ENCODE peak calls at places on chromosomes 3 and 15, in ten cellular contexts. I is choroid plexus epithelial cell; U is psoas muscle; W is body of pancreas; O is cardiac muscle cell; V is CD8-positive, alpha-beta T cell; L is OCI-LY7; H is ovary; A is A549; X is GM10248. B is an unnamed sample.

GRCh38 chr15:82122754-82123400 is 77.1 kb upstream of the MEX3B start:
- DNase-seq in W (peak), I (peak), U (peak), X (no peak), V (no peak), A (peak), H (peak), O (peak), L (no peak), B (peak)

GRCh38 chr3:197171481-197172067 is 126.8 kb downstream of the DLG1 start:
- DNase-seq in H (no peak), I (peak), W (no peak), A (no peak), O (peak), V (no peak), X (no peak), U (no peak), L (no peak), B (no peak)

GRCh38 chr3:37028329-37028728 is 35.0 kb downstream of the MLH1 start:
- DNase-seq in H (peak), I (peak), U (peak), W (peak), L (no peak), X (no peak), V (no peak), A (no peak), O (peak), B (no peak)

GRCh38 chr3:195258449-195259145 is 12.4 kb downstream of the XXYLT1 start:
- DNase-seq in L (peak), A (no peak), I (peak), W (no peak), X (peak), H (no peak), V (no peak), O (no peak), U (no peak), B (no peak)

GRCh38 chr3:79506751-79507150 is 261.0 kb downstream of the ROBO1 start:
- DNase-seq in L (no peak), A (no peak), X (no peak), O (no peak), I (no peak), V (no peak), H (no peak), W (no peak), U (no peak), B (no peak)

GRCh38 chr3:153252963-153253362 is 90.9 kb downstream of the RAP2B start:
- DNase-seq in X (no peak), U (no peak), V (no peak), W (no peak), I (no peak), L (no peak), A (no peak), H (no peak), O (no peak), B (no peak)

GRCh38 chr3:185250247-185250646 is 3.6 kb downstream of the EHHADH start:
- DNase-seq in V (no peak), A (no peak), I (peak), H (no peak), U (no peak), O (peak), X (no peak), L (no peak), W (no peak), B (no peak)

GRCh38 chr3:99720985-99721632 is 82.7 kb downstream of the COL8A1 start:
- DNase-seq in V (no peak), A (no peak), U (no peak), H (no peak), L (no peak), X (no peak), W (no peak), I (no peak), O (peak), B (peak)

GRCh38 chr3:28250999-28251398 is 9.6 kb downstream of the CMC1 start:
- DNase-seq in A (no peak), X (no peak), O (no peak), U (no peak), V (no peak), H (no peak), I (no peak), W (no peak), L (no peak), B (no peak)

GRCh38 chr3:138135141-138135832 is 3.1 kb upstream of the A4GNT start:
- DNase-seq in X (no peak), I (no peak), V (no peak), W (no peak), L (no peak), O (no peak), A (no peak), H (no peak), U (no peak), B (no peak)

GRCh38 chr15:29097168-29097567 is 172.5 kb downstream of the NSMCE3 start:
- DNase-seq in X (no peak), I (no peak), V (no peak), W (no peak), L (no peak), O (no peak), A (no peak), H (no peak), U (no peak), B (no peak)

GRCh38 chr3:122691195-122691594 is 10.6 kb downstream of the PARP14 start:
- DNase-seq in U (no peak), I (peak), V (no peak), X (peak), H (no peak), O (peak), W (peak), L (no peak), A (no peak), B (no peak)

GRCh38 chr15:56524915-56525314 is 60.0 kb upstream of the MNS1 start:
- DNase-seq in H (no peak), A (no peak), L (no peak), W (no peak), U (no peak), O (peak), X (no peak), I (peak), V (no peak), B (no peak)

GRCh38 chr3:106030620-106030945 is 161.8 kb upstream of the CBLB start:
- DNase-seq in U (no peak), X (no peak), O (peak), V (no peak), L (no peak), I (peak), H (no peak), A (no peak), W (no peak), B (no peak)
- TF ChIP-seq CTCF in U (no peak), X (no peak), O (no peak), V (no peak), L (no peak), I (no peak), H (no peak), A (no peak), W (no peak), B (no peak)

GRCh38 chr3:38840987-38841386 is 25.0 kb upstream of the SCN10A start:
- DNase-seq in U (no peak), A (no peak), X (no peak), V (no peak), W (no peak), I (peak), O (peak), H (no peak), L (no peak), B (no peak)

GRCh38 chr3:38842266-38842965 is 26.4 kb upstream of the SCN10A start:
- DNase-seq in V (no peak), H (no peak), X (no peak), W (no peak), U (no peak), L (no peak), I (no peak), A (no peak), O (no peak), B (no peak)

GRCh38 chr3:38843898-38844297 is 27.9 kb upstream of the SCN10A start:
- DNase-seq in I (peak), X (no peak), L (peak), U (no peak), O (peak), A (no peak), H (no peak), V (no peak), W (peak), B (peak)
- TF ChIP-seq CTCF in I (peak), X (peak), L (peak), U (peak), O (peak), A (peak), H (no peak), V (no peak), W (peak), B (peak)

GRCh38 chr3:42117175-42118008 is 26.2 kb downstream of the TRAK1 start:
- DNase-seq in W (peak), V (peak), A (peak), O (peak), I (peak), U (peak), L (peak), H (peak), X (no peak), B (peak)
- TF ChIP-seq CTCF in W (peak), V (peak), A (peak), O (peak), I (peak), U (peak), L (peak), H (no peak), X (peak), B (peak)

DNA sequence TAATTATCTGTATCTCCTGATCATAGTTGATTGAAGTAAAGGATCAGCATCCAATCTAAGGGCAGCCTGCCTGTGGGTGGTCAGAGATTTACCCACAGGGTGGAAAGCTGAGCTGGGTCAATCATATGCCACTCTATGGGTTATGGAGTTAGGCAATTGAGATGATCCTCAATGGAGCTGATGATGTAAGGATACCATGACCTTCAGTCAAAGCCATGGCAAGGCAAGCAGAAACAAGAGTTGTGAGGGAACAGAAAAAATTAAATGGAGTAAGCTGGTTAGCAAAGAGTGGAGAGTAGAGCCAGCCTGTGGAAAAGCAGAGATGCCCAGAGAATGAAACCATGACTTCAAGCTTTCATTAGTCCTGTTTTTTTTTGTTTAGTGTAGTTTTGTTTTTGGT is 5.7 kb upstream of the IQGAP1 start:
- DNase-seq in I (no peak), U (no peak), L (no peak), W (no peak), V (no peak), H (no peak), O (no peak), X (no peak), A (no peak), B (no peak)
- TF ChIP-seq CTCF in I (no peak), U (peak), L (no peak), W (no peak), V (no peak), H (no peak), O (no peak), X (no peak), A (no peak), B (no peak)

DNA sequence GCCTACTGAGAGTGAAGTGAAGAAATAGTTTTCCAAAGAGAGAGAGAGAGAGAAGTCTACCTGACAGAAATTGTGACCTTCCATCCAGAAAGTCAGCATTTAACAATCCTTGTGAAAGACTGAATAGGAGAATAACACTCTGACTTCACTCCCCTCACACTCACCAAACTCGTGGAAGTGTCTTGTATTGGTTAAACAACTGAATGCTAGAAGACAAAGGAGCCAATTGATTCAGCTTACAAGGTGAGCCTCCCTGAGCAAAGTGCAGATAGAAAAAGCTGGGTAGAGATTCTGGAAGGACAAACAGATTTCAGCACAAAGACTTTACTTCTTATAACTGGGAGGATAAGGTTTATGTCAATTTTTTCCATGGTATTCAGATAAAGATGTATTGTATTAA is 40.8 kb upstream of the OSTN start:
- DNase-seq in A (no peak), L (no peak), V (no peak), I (no peak), U (no peak), W (no peak), X (no peak), H (no peak), O (no peak), B (no peak)
- TF ChIP-seq CTCF in A (no peak), L (no peak), V (no peak), I (no peak), U (no peak), W (no peak), X (no peak), H (no peak), O (no peak), B (no peak)